ENCODE peak calls at places on chromosomes 16 and 17, in four cellular contexts. One of them, this sample, is unnamed.

GRCh38 chr17:65401581-65401980 is 159.9 kb downstream of the AXIN2 start:
- DNase-seq in ovary: no peak
- DNase-seq in WERI-Rb-1: no peak
- DNase-seq in SJSA1: no peak
- DNase-seq in this sample: no peak

GRCh38 chr17:60134396-60135159 is 15.2 kb upstream of the CA4 start:
- DNase-seq in ovary: peak; percentile 13
- DNase-seq in WERI-Rb-1: peak; percentile 58
- DNase-seq in SJSA1: no peak
- DNase-seq in this sample: no peak

GRCh38 chr16:88316941-88317618 is 65.7 kb upstream of the ZNF469 start:
- DNase-seq in ovary: no peak
- DNase-seq in WERI-Rb-1: no peak
- DNase-seq in SJSA1: no peak
- DNase-seq in this sample: no peak

GRCh38 chr17:35254107-35254802 is 11.4 kb downstream of the SLFN5 start:
- DNase-seq in ovary: no peak
- DNase-seq in WERI-Rb-1: no peak
- DNase-seq in SJSA1: peak; percentile 62
- DNase-seq in this sample: peak; percentile 35

GRCh38 chr16:11155284-11155806 is 100.7 kb downstream of the SOCS1 start:
- DNase-seq in ovary: no peak
- DNase-seq in WERI-Rb-1: no peak
- DNase-seq in SJSA1: no peak
- DNase-seq in this sample: no peak

GRCh38 chr16:19601083-19601976 is 45.8 kb downstream of the VPS35L start:
- DNase-seq in ovary: no peak
- DNase-seq in WERI-Rb-1: peak; percentile 9
- DNase-seq in SJSA1: no peak
- DNase-seq in this sample: no peak

GRCh38 chr17:2949469-2950044 is 113.8 kb downstream of the OR1D5 start:
- DNase-seq in ovary: peak; percentile 7
- DNase-seq in WERI-Rb-1: no peak
- DNase-seq in SJSA1: no peak
- DNase-seq in this sample: peak; percentile 24

GRCh38 chr16:89491238-89491869 is 993 bp upstream of the ANKRD11 start:
- DNase-seq in ovary: no peak
- DNase-seq in WERI-Rb-1: no peak
- DNase-seq in SJSA1: no peak
- DNase-seq in this sample: no peak

GRCh38 chr17:49193513-49194296 is 16.7 kb downstream of the GNGT2 start:
- DNase-seq in ovary: peak; percentile 81
- DNase-seq in WERI-Rb-1: peak; percentile 91
- DNase-seq in SJSA1: peak; percentile 75
- DNase-seq in this sample: no peak

GRCh38 chr16:54171855-54172537 is 114.6 kb downstream of the IRX3 start:
- DNase-seq in ovary: no peak
- DNase-seq in WERI-Rb-1: no peak
- DNase-seq in SJSA1: no peak
- DNase-seq in this sample: no peak

GRCh38 chr17:34762078-34762477 is 182.7 kb downstream of the TMEM132E start:
- DNase-seq in ovary: no peak
- DNase-seq in WERI-Rb-1: no peak
- DNase-seq in SJSA1: no peak
- DNase-seq in this sample: no peak

GRCh38 chr16:57967916-57968315 is 3.0 kb downstream of the CNGB1 start:
- DNase-seq in ovary: no peak
- DNase-seq in WERI-Rb-1: no peak
- DNase-seq in SJSA1: no peak
- DNase-seq in this sample: no peak

GRCh38 chr17:20271016-20271610 is 196.2 kb downstream of the LGALS9B start:
- DNase-seq in ovary: no peak
- DNase-seq in WERI-Rb-1: no peak
- DNase-seq in SJSA1: no peak
- DNase-seq in this sample: no peak

GRCh38 chr16:74447578-74447977 is 26.3 kb upstream of the CLEC18B start:
- DNase-seq in ovary: no peak
- DNase-seq in WERI-Rb-1: no peak
- DNase-seq in SJSA1: no peak
- DNase-seq in this sample: no peak

GRCh38 chr17:4199818-4200402 is 56.9 kb downstream of the CYB5D2 start:
- DNase-seq in ovary: no peak
- DNase-seq in WERI-Rb-1: no peak
- DNase-seq in SJSA1: no peak
- DNase-seq in this sample: no peak

GRCh38 chr17:55341432-55341831 is 76.7 kb downstream of the HLF start:
- DNase-seq in ovary: no peak
- DNase-seq in WERI-Rb-1: no peak
- DNase-seq in SJSA1: no peak
- DNase-seq in this sample: no peak

GRCh38 chr16:57245472-57246113 is 534 bp downstream of the ARL2BP start:
- DNase-seq in ovary: no peak
- DNase-seq in WERI-Rb-1: peak; percentile 42
- DNase-seq in SJSA1: no peak
- DNase-seq in this sample: no peak

GRCh38 chr17:71709271-71709670 is 411.5 kb upstream of the SOX9 start:
- DNase-seq in ovary: no peak
- DNase-seq in WERI-Rb-1: no peak
- DNase-seq in SJSA1: no peak
- DNase-seq in this sample: no peak

GRCh38 chr17:81546906-81547613 is 5.1 kb downstream of the FAAP100 start:
- DNase-seq in ovary: no peak
- DNase-seq in WERI-Rb-1: no peak
- DNase-seq in SJSA1: no peak
- DNase-seq in this sample: no peak

GRCh38 chr17:7213895-7214299 is 5.7 kb downstream of the DLG4 start:
- DNase-seq in ovary: no peak
- DNase-seq in WERI-Rb-1: peak; percentile 92
- DNase-seq in SJSA1: no peak
- DNase-seq in this sample: peak; percentile 65
- H3K4me3 ChIP-seq in ovary: peak overlapping the region; percentile 56
- H3K4me3 ChIP-seq in WERI-Rb-1: peak overlapping the region; percentile 24
- H3K4me3 ChIP-seq in SJSA1: peak overlapping the region; percentile 28
- H3K4me3 ChIP-seq in this sample: peak overlapping the region; percentile 65

DNA sequence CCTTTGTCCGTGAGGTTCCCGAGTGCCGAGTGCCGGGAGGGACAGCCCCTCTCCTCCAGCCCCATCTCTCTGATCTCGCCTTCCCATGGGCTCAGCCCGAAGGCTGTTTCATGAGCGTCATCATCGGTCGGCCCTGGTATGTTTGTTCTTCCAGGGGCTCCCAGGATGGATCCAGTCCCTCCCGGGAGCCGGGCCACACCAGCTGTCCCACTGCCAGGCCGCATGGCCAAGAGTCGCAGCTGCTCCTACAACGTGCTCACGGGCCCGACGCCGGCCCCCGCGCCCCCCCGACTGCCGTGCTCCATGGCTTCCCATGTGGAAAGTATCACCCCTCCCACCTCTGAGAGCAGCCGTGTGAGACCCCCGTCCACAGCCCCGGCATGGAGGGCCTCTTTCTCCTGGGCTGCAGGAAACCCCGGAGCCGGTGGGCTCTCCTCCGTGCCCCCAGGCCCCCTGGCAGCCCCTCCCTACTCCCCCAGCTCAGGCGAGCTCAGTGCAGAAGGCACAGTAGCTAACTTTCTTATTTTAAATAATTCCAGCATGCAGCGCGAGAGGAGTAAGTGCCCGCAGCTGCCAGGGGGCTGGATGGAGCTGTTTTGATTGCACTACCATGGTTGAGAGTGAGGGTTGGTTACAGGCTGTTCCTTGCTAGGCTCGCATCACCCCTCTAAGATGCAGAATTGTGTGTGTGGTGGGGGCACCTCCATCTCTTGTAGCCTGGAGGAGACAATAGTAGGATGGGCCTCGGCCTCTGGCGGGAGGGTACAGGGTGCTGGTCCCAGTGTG is 26.6 kb upstream of the GSE1 start:
- DNase-seq in ovary: peak; percentile 73
- DNase-seq in WERI-Rb-1: peak; percentile 40
- DNase-seq in SJSA1: no peak
- DNase-seq in this sample: peak; percentile 67
- H3K27ac ChIP-seq in ovary: no peak overlapping the region
- H3K27ac ChIP-seq in WERI-Rb-1: peak overlapping the region; percentile 47
- H3K27ac ChIP-seq in SJSA1: no peak overlapping the region
- H3K27ac ChIP-seq in this sample: peak overlapping the region; percentile 30

GRCh38 chr16:68354816-68355215 is 44.0 kb downstream of the PRMT7 start:
- DNase-seq in ovary: no peak
- DNase-seq in WERI-Rb-1: no peak
- DNase-seq in SJSA1: no peak
- DNase-seq in this sample: no peak

GRCh38 chr16:68357521-68357922 is 46.7 kb downstream of the PRMT7 start:
- DNase-seq in ovary: no peak
- DNase-seq in WERI-Rb-1: no peak
- DNase-seq in SJSA1: no peak
- DNase-seq in this sample: no peak

GRCh38 chr16:68356919-68357286 is 46.1 kb downstream of the PRMT7 start:
- DNase-seq in ovary: no peak
- DNase-seq in WERI-Rb-1: no peak
- DNase-seq in SJSA1: no peak
- DNase-seq in this sample: no peak

GRCh38 chr16:68356249-68356918 is 45.6 kb downstream of the PRMT7 start:
- DNase-seq in ovary: no peak
- DNase-seq in WERI-Rb-1: no peak
- DNase-seq in SJSA1: no peak
- DNase-seq in this sample: no peak

GRCh38 chr16:68355447-68356248 is 44.8 kb downstream of the PRMT7 start:
- DNase-seq in ovary: no peak
- DNase-seq in WERI-Rb-1: no peak
- DNase-seq in SJSA1: no peak
- DNase-seq in this sample: no peak
- H3K4me3 ChIP-seq in ovary: no peak overlapping the region
- H3K4me3 ChIP-seq in WERI-Rb-1: no peak overlapping the region
- H3K4me3 ChIP-seq in SJSA1: no peak overlapping the region
- H3K4me3 ChIP-seq in this sample: peak overlapping the region; percentile 30

GRCh38 chr16:2152695-2153506 is 2.7 kb upstream of the TRAF7 start:
- DNase-seq in ovary: no peak
- DNase-seq in WERI-Rb-1: peak; percentile 67
- DNase-seq in SJSA1: no peak
- DNase-seq in this sample: no peak
- H3K27ac ChIP-seq in ovary: no peak overlapping the region
- H3K27ac ChIP-seq in WERI-Rb-1: peak overlapping the region; percentile 97
- H3K27ac ChIP-seq in SJSA1: no peak overlapping the region
- H3K27ac ChIP-seq in this sample: peak overlapping the region; percentile 92

GRCh38 chr17:29595107-29595942 is 2.4 kb downstream of the ANKRD13B start:
- DNase-seq in ovary: no peak
- DNase-seq in WERI-Rb-1: no peak
- DNase-seq in SJSA1: no peak
- DNase-seq in this sample: no peak

GRCh38 chr17:29593546-29594440 is 861 bp downstream of the ANKRD13B start:
- DNase-seq in ovary: peak; percentile 57
- DNase-seq in WERI-Rb-1: peak; percentile 44
- DNase-seq in SJSA1: no peak
- DNase-seq in this sample: no peak

GRCh38 chr17:29595943-29596774 is 3.2 kb downstream of the ANKRD13B start:
- DNase-seq in ovary: no peak
- DNase-seq in WERI-Rb-1: no peak
- DNase-seq in SJSA1: no peak
- DNase-seq in this sample: no peak

GRCh38 chr17:29592850-29593545 is at the start of gene ANKRD13B:
- DNase-seq in ovary: peak; percentile 76
- DNase-seq in WERI-Rb-1: peak; percentile 82
- DNase-seq in SJSA1: no peak
- DNase-seq in this sample: peak; percentile 80

GRCh38 chr17:29594441-29595090 is 1.6 kb downstream of the ANKRD13B start:
- DNase-seq in ovary: peak; percentile 36
- DNase-seq in WERI-Rb-1: no peak
- DNase-seq in SJSA1: no peak
- DNase-seq in this sample: no peak
- H3K4me3 ChIP-seq in ovary: no peak overlapping the region
- H3K4me3 ChIP-seq in WERI-Rb-1: peak overlapping the region; percentile 58
- H3K4me3 ChIP-seq in SJSA1: no peak overlapping the region
- H3K4me3 ChIP-seq in this sample: peak overlapping the region; percentile 83

DNA sequence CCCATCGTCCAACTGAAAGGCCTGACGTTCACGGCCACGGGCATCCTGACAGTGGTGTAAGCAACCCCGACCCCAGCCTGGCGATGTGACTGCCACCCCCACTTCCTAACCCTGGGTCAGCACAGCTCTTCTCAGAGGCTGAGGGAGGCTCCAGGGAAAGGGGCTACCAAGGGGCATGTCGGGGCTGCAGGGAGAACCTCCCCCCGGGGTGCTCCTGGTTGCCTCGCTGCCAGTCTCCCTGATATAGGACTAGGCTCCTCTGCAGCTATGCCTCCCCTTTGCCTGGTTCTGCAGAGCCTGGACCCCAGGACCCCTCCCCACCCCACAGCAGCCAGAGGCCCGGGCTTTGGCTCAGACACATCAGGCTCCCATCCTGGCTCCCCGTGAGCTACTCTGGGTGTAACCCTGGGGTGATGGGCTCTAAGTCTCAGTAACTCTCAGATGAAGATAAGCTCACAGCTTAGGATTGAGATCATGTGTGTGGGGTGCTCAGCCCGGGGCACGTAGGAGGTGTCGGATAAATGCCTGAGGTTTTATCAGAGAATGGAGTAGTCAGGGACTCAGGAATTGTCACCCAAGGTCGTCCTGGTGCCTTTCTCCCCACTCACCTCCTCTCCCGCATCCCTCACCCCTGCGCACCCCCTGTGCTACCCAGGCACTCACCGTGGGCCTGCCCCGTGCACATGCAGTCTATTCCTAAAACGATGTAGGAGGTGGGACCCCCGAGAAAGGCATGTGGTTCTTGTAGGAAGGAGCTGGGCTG is 10.6 kb downstream of the ITGAD start:
- DNase-seq in ovary: no peak
- DNase-seq in WERI-Rb-1: peak; percentile 19
- DNase-seq in SJSA1: no peak
- DNase-seq in this sample: no peak
- H3K27ac ChIP-seq in ovary: no peak overlapping the region
- H3K27ac ChIP-seq in WERI-Rb-1: no peak overlapping the region
- H3K27ac ChIP-seq in SJSA1: peak overlapping the region; percentile 18
- H3K27ac ChIP-seq in this sample: no peak overlapping the region